ENCODE peak calls at places on chromosomes 5 and 9, in eight cellular contexts. F is fibroblast of lung, N is neural progenitor cell, R is left ventricle myocardium inferior, G is A549, K is mammary epithelial cell, M is PC-9, X is tibial nerve. O is an unnamed sample. For H3K4me1, the result is how much of the 10 kb centered on the place peaks cover.

GRCh38 chr9:128805661-128806060 is 12.6 kb upstream of the ENDOG start:
- DNase-seq in M (no peak), K (no peak), G (no peak), N (no peak), X (no peak), F (no peak), R (no peak), O (no peak)

GRCh38 chr5:154211611-154212390 is 21.3 kb downstream of the GALNT10 start:
- DNase-seq in N (no peak), M (peak), K (no peak), G (no peak), F (peak), X (no peak), R (no peak), O (no peak)

GRCh38 chr5:124677376-124677998 is 69.0 kb downstream of the ZNF608 start:
- DNase-seq in K (no peak), N (no peak), R (no peak), G (no peak), F (no peak), X (no peak), M (no peak), O (no peak)

GRCh38 chr5:127031147-127031862 is 947 bp upstream of the MARCHF3 start:
- DNase-seq in F (peak), G (peak), N (peak), K (no peak), M (no peak), X (no peak), R (no peak), O (peak)

GRCh38 chr9:27033815-27034403 is 28.4 kb upstream of the LRRC19 start:
- DNase-seq in N (peak), G (peak), K (peak), F (peak), M (no peak), X (peak), R (no peak), O (peak)

GRCh38 chr5:96528816-96529474 is 95.9 kb upstream of the PCSK1 start:
- DNase-seq in M (no peak), R (no peak), F (no peak), G (no peak), X (no peak), N (no peak), K (no peak), O (no peak)

GRCh38 chr9:133593587-133593986 is 15.6 kb downstream of the FAM163B start:
- DNase-seq in F (no peak), X (no peak), M (no peak), R (no peak), N (no peak), G (no peak), K (no peak), O (no peak)

GRCh38 chr5:141877478-141878185 is 578 bp downstream of the PCDH1 start:
- DNase-seq in X (no peak), F (no peak), G (no peak), M (peak), K (peak), R (no peak), N (peak), O (no peak)

GRCh38 chr5:33491941-33492340 is 51.2 kb downstream of the TARS1 start:
- DNase-seq in R (no peak), F (peak), N (no peak), M (no peak), X (no peak), K (no peak), G (no peak), O (no peak)

GRCh38 chr5:42721484-42721883 is 35.1 kb upstream of the CCDC152 start:
- DNase-seq in G (no peak), M (no peak), R (no peak), X (no peak), K (no peak), F (peak), N (no peak), O (no peak)

GRCh38 chr9:10268500-10269485 is 344.0 kb downstream of the PTPRD start:
- DNase-seq in F (no peak), K (peak), X (no peak), M (no peak), R (no peak), N (peak), G (no peak), O (no peak)

GRCh38 chr5:17314907-17315471 is 97.6 kb downstream of the BASP1 start:
- DNase-seq in M (peak), X (no peak), F (peak), R (no peak), G (no peak), N (no peak), K (no peak), O (no peak)

GRCh38 chr9:37126214-37126788 is 5.9 kb downstream of the ZCCHC7 start:
- DNase-seq in G (no peak), X (no peak), M (no peak), R (no peak), F (peak), N (no peak), K (no peak), O (no peak)

GRCh38 chr5:2464141-2464540 is 287.3 kb downstream of the IRX2 start:
- DNase-seq in X (no peak), N (no peak), K (no peak), G (no peak), F (no peak), M (no peak), R (no peak), O (no peak)

GRCh38 chr9:89835676-89836075 is 230.9 kb downstream of the GADD45G start:
- DNase-seq in F (no peak), G (no peak), N (no peak), M (no peak), R (no peak), K (no peak), X (no peak), O (no peak)

GRCh38 chr5:54792611-54793404 is 192.6 kb downstream of the ESM1 start:
- DNase-seq in F (peak), M (no peak), R (no peak), X (no peak), K (no peak), G (no peak), N (no peak), O (no peak)

GRCh38 chr5:78693339-78693738 is 44.8 kb upstream of the LHFPL2 start:
- DNase-seq in F (no peak), G (no peak), M (no peak), X (no peak), K (no peak), R (no peak), N (no peak), O (no peak)

GRCh38 chr5:75040973-75041372 is 11.4 kb downstream of the GCNT4 start:
- DNase-seq in M (no peak), R (no peak), X (no peak), N (no peak), F (peak), G (no peak), K (peak), O (no peak)

GRCh38 chr9:70403166-70403565 is 11.3 kb downstream of the KLF9 start:
- DNase-seq in X (no peak), K (no peak), G (no peak), F (peak), M (no peak), R (no peak), N (no peak), O (no peak)

GRCh38 chr9:92715488-92716231 is 45.7 kb upstream of the IPPK start:
- DNase-seq in M (no peak), N (no peak), F (peak), G (no peak), X (no peak), K (peak), R (peak), O (peak)

GRCh38 chr9:113622600-113623400 is 159.3 kb downstream of the RGS3 start:
- DNase-seq in N (no peak), K (peak), F (peak), M (peak), R (no peak), X (no peak), G (peak), O (no peak)

GRCh38 chr5:21225223-21226064 is 1237.4 kb upstream of the CDH18 start:
- DNase-seq in K (no peak), F (no peak), G (no peak), M (no peak), R (no peak), N (no peak), X (no peak), O (no peak)

GRCh38 chr5:149386166-149386565 is 7.1 kb upstream of the IL17B start:
- DNase-seq in F (no peak), N (no peak), X (no peak), G (no peak), R (no peak), K (no peak), M (no peak), O (no peak)

GRCh38 chr5:65334077-65334476 is 147.6 kb downstream of the ADAMTS6 start:
- DNase-seq in G (no peak), R (no peak), K (peak), M (no peak), N (no peak), F (peak), X (no peak), O (no peak)

GRCh38 chr5:56305551-56305950 is 72.4 kb upstream of the ANKRD55 start:
- DNase-seq in K (no peak), R (no peak), M (no peak), F (no peak), G (no peak), N (no peak), X (no peak), O (no peak)

GRCh38 chr5:135135530-135136201 is 101.6 kb upstream of the PITX1 start:
- DNase-seq in X (peak), G (no peak), K (peak), M (peak), F (peak), N (no peak), R (peak), O (no peak)

GRCh38 chr5:33726422-33727165 is 165.2 kb downstream of the ADAMTS12 start:
- DNase-seq in F (peak), X (no peak), M (no peak), R (no peak), K (peak), G (no peak), N (no peak), O (no peak)

GRCh38 chr5:175624362-175624761 is 33.5 kb upstream of the HRH2 start:
- DNase-seq in N (no peak), G (no peak), K (no peak), X (no peak), M (no peak), F (no peak), R (no peak), O (no peak)

GRCh38 chr5:64690104-64690416 is 243 bp upstream of the SHISAL2B start:
- DNase-seq in N (no peak), F (no peak), K (no peak), X (no peak), R (no peak), M (no peak), G (no peak), O (no peak)

GRCh38 chr5:79135790-79136553 is 24.4 kb downstream of the BHMT start:
- DNase-seq in F (no peak), X (no peak), R (no peak), G (no peak), M (no peak), N (no peak), K (no peak), O (no peak)

GRCh38 chr5:180047667-180048066 is 23.9 kb downstream of the RNF130 start:
- DNase-seq in G (no peak), R (peak), K (no peak), N (no peak), X (peak), M (no peak), F (peak), O (peak)

GRCh38 chr5:74622122-74622521 is 18.4 kb downstream of the ENC1 start:
- DNase-seq in X (no peak), R (no peak), M (peak), K (peak), G (no peak), F (peak), N (no peak), O (no peak)

GRCh38 chr5:151150484-151151262 is 6.9 kb downstream of the ANXA6 start:
- DNase-seq in N (peak), X (no peak), M (no peak), G (no peak), R (peak), K (no peak), F (peak), O (peak)

DNA sequence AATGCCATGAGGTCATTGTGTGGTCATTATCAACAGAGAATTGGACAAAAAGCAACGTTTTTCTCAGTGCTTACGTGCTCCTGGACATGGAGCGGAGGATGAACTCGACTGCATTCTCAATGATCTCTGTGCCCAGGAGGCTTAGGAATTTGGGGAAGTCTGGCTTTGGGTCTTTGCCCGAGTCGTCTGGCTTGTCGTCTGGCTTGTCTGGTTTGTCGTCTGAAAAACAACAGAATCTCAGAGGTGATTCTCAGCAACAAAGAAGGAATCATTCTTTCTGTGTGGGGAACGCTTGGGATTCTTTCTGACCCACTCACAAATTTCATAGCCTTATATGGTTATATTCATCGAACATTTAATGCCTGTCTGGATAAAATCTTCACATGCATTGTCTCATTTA is 4.8 kb downstream of the C5orf46 start:
- DNase-seq in M (no peak), R (no peak), G (no peak), K (no peak), N (no peak), F (peak), X (no peak), O (no peak)
- TF ChIP-seq CTCF in M (no peak), R (no peak), G (no peak), K (no peak), N (no peak), F (no peak), X (no peak), O (no peak)

GRCh38 chr5:115295775-115296129 is 702 bp downstream of the CCDC112 start:
- DNase-seq in F (no peak), X (no peak), R (no peak), M (no peak), K (no peak), N (peak), G (peak), O (no peak)

GRCh38 chr5:115297043-115297442 is 589 bp upstream of the CCDC112 start:
- DNase-seq in N (peak), M (no peak), K (no peak), X (no peak), F (peak), R (no peak), G (no peak), O (no peak)

GRCh38 chr5:115296130-115296997 is at the start of gene CCDC112:
- DNase-seq in X (peak), R (peak), G (peak), M (peak), K (peak), F (peak), N (peak), O (peak)

GRCh38 chr5:115304496-115304895 is 8.0 kb upstream of the CCDC112 start:
- DNase-seq in N (no peak), K (no peak), R (no peak), F (no peak), G (no peak), X (no peak), M (no peak), O (no peak)

DNA sequence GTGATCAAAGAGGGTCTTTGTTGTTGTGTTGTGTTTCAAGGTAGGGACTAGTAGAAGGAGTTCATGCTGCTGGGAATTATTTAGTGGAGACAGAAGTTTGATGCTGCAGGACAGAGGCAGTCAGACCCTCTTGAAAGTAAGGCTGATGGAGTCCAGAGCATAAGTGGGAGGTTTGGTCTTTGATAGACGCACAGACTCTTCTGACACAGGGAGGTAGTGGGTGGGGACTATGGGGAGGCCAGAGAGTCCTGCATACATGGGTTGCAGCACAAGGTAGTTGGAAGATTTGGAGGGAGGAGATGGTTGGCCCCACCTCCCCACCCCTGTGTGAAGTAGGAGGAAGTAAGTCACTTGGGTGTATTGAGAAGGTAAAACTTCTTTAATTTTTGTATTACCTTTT is 2.4 kb upstream of the CCDC112 start:
- DNase-seq in R (no peak), X (no peak), K (no peak), N (no peak), F (no peak), G (no peak), M (no peak), O (no peak)
- H3K4me3 ChIP-seq in R (no peak), X (no peak), K (no peak), N (no peak), F (no peak), G (no peak), M (no peak), O (no peak)

GRCh38 chr9:32873131-32873530 is 89.8 kb downstream of the TMEM215 start:
- DNase-seq in K (no peak), X (no peak), M (no peak), F (no peak), R (no peak), N (no peak), G (no peak), O (no peak)
- H3K4me1 ChIP-seq in K (under half), X (under half), M (under half), F (under half), R (under half), N (under half), G (under half), O (under half)

GRCh38 chr5:66443462-66444130 is 152.6 kb upstream of the MAST4 start:
- DNase-seq in N (no peak), G (no peak), X (no peak), K (no peak), M (no peak), R (no peak), F (peak), O (no peak)
- TF ChIP-seq CTCF in N (no peak), G (no peak), X (no peak), K (no peak), M (no peak), R (no peak), F (no peak), O (no peak)

GRCh38 chr5:173323121-173323798 is 5.0 kb downstream of the STC2 start:
- DNase-seq in N (no peak), M (no peak), G (no peak), X (no peak), K (no peak), R (no peak), F (no peak), O (no peak)
- H3K4me3 ChIP-seq in N (no peak), M (no peak), G (no peak), X (no peak), K (no peak), R (peak), F (peak), O (no peak)

DNA sequence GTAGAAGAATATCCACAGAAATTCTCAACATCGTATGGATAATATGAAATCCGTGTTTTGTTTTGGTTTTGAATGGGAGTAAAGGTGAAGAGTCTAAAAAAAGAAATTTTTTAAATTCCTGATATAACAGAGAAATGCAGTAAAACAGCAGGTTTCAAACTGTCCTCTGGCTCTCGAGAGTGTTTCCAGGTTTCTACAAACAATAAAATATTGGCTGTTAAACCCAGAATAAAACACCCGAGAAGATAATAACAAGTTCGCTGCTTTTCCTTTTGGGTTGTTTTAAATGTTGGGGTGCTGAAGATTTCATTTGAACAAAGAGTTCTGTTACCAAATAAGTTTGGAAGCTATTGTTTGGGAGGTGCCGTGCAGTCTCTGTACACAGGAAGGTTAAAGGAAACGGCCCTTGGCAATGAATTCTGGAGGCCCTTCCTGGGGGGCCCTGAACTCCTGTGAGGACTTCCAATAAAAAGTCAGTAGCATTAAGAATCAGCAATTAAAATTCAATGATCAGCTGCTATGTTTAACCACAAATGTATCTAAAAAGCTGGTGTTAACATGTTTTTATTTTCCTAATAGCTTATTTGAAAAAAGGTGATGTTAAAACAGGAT is 215.8 kb downstream of the TSSK1B start:
- DNase-seq in G (no peak), K (no peak), M (no peak), R (no peak), F (no peak), X (no peak), N (no peak), O (no peak)
- H3K4me1 ChIP-seq in G (under half), K (under half), M (under half), R (half or more), F (under half), X (under half), N (under half), O (under half)

O was measured in ovary.